ENCODE peak calls at places on chromosomes 11 and 22, in five cellular contexts. P, W, S, E and Q are unnamed samples.

GRCh38 chr11:83147895-83148294 is 9.0 kb upstream of the PCF11 start:
- DNase-seq in P (no peak), W (no peak), S (no peak), E (no peak), Q (no peak)

GRCh38 chr11:16321148-16321547 is 35.2 kb downstream of the SOX6 start:
- DNase-seq in P (no peak), W (no peak), S (no peak), E (no peak), Q (no peak)

GRCh38 chr22:23419931-23420330 is 160.2 kb downstream of the IGLL1 start:
- DNase-seq in P (no peak), W (no peak), S (no peak), E (no peak), Q (no peak)

GRCh38 chr11:2911088-2912037 is 17.9 kb downstream of the PHLDA2 start:
- DNase-seq in P (no peak), W (no peak), S (no peak), E (no peak), Q (no peak)

GRCh38 chr11:293852-294661 is 5.1 kb downstream of the PGGHG start:
- DNase-seq in P (no peak), W (no peak), S (peak; percentile 60), E (peak; percentile 43), Q (peak; percentile 50)

GRCh38 chr11:111833524-111833923 is 37.9 kb downstream of the ALG9 start:
- DNase-seq in P (no peak), W (no peak), S (no peak), E (no peak), Q (no peak)

GRCh38 chr11:115284766-115285165 is 219.4 kb downstream of the CADM1 start:
- DNase-seq in P (no peak), W (no peak), S (no peak), E (no peak), Q (no peak)

GRCh38 chr22:41687901-41688364 is 734 bp downstream of the SNU13 start:
- DNase-seq in P (no peak), W (peak; percentile 59), S (no peak), E (no peak), Q (no peak)

GRCh38 chr11:36405585-36406367 is 104.3 kb downstream of the TRAF6 start:
- DNase-seq in P (no peak), W (no peak), S (no peak), E (no peak), Q (no peak)

GRCh38 chr11:12160231-12160630 is 49.8 kb downstream of the MICAL2 start:
- DNase-seq in P (no peak), W (no peak), S (no peak), E (no peak), Q (no peak)

GRCh38 chr11:120205596-120206161 is 5.2 kb upstream of the OAF start:
- DNase-seq in P (no peak), W (no peak), S (no peak), E (no peak), Q (peak; percentile 5)

GRCh38 chr11:37050311-37050710 is 452.3 kb upstream of the RAG2 start:
- DNase-seq in P (no peak), W (no peak), S (no peak), E (no peak), Q (no peak)

GRCh38 chr22:33271390-33272161 is 213.4 kb upstream of the SYN3 start:
- DNase-seq in P (peak; percentile 24), W (no peak), S (peak; percentile 90), E (no peak), Q (peak; percentile 90)
- H3K4me3 ChIP-seq in P (no peak overlapping the region), W (no peak overlapping the region), S (no peak overlapping the region), E (no peak overlapping the region), Q (no peak overlapping the region)

DNA sequence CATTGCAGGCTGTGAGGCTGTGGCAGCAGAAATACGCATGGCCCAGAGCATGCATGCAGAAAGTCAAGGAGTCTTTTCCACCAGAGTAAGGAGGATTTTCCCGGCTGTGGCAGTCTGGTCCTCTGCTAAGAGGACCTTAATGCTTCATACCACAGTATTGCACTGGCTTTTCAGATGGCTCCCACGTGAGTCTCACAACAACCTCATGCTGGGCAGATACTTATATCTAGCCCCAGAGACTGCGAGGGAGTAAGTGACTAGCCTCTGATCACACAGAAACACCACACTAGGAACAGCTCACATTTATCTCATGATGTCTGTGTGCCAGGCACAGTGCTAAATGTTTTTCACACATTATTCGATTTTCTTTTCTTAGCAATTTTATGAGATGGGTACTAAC is 8.0 kb downstream of the CRY2 start:
- DNase-seq in P (no peak), W (no peak), S (no peak), E (no peak), Q (no peak)
- H3K4me1 ChIP-seq in P (peaks cover 35% of the 10 kb centered on the region), W (peaks cover 5% of the 10 kb centered on the region), S (peaks cover 100% of the 10 kb centered on the region), E (peaks cover 9% of the 10 kb centered on the region), Q (peaks cover 40% of the 10 kb centered on the region)

GRCh38 chr11:127643659-127644058 is 643.1 kb upstream of the KIRREL3 start:
- DNase-seq in P (no peak), W (no peak), S (no peak), E (no peak), Q (no peak)
- H3K27ac ChIP-seq in P (no peak overlapping the region), W (no peak overlapping the region), S (no peak overlapping the region), E (no peak overlapping the region), Q (no peak overlapping the region)

GRCh38 chr11:112881461-112881860 is 79.8 kb upstream of the NCAM1 start:
- DNase-seq in P (peak; percentile 71), W (peak; percentile 94), S (peak; percentile 77), E (no peak), Q (peak; percentile 93)
- H3K4me3 ChIP-seq in P (peak overlapping the region; percentile 27), W (peak overlapping the region; percentile 60), S (peak overlapping the region; percentile 49), E (no peak overlapping the region), Q (peak overlapping the region; percentile 23)

GRCh38 chr11:46666982-46667590 is 33.3 kb downstream of the ARHGAP1 start:
- DNase-seq in P (peak; percentile 47), W (no peak), S (peak; percentile 65), E (no peak), Q (peak; percentile 84)

GRCh38 chr11:46669606-46670243 is 30.7 kb downstream of the ARHGAP1 start:
- DNase-seq in P (no peak), W (peak; percentile 54), S (peak; percentile 32), E (peak; percentile 36), Q (no peak)

GRCh38 chr11:46665356-46665755 is 35.1 kb downstream of the ARHGAP1 start:
- DNase-seq in P (no peak), W (no peak), S (peak; percentile 54), E (no peak), Q (peak; percentile 27)

GRCh38 chr11:46666516-46666915 is 33.9 kb downstream of the ARHGAP1 start:
- DNase-seq in P (no peak), W (no peak), S (peak; percentile 62), E (no peak), Q (peak; percentile 66)

GRCh38 chr11:46668480-46669085 is 31.8 kb downstream of the ARHGAP1 start:
- DNase-seq in P (no peak), W (no peak), S (peak; percentile 33), E (no peak), Q (no peak)
- H3K4me1 ChIP-seq in P (peaks cover 3% of the 10 kb centered on the region), W (peaks cover under 1% of the 10 kb centered on the region), S (peaks cover 5% of the 10 kb centered on the region), E (peaks cover 49% of the 10 kb centered on the region), Q (peaks cover 6% of the 10 kb centered on the region)

DNA sequence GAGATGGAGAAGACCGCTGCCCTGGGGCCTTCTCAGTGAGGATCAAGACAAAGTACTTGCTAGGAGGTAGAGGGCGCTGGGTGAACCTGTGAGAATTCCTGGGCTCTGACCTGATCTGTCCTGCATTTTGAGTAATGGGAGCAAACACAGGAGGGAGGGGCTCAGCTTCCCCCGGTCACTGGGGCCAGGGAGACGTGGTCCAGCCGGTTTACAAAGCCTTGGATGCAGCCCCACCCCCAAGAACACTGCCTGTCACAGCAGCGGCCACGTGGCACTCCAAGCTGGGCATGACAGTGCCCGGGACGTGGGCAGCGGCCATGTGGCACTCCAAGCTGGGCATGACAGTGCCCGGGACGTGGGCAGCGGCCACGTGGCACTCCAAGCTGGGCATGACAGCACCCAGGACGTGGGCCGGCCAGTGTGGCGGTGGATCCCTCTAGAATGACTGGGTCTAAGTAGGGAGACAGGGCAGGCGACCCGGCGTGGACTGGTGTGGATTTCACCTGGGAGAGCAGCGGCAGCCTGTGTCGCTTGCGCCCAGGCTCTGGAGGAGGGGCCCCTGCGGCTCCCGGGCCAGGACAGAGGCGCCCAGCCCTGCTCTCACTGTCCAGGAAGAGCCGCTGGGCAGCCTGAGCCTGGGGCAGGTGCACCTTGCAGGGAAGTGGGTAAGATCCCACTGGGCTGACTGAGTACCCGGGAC is 2.5 kb upstream of the TTLL8 start:
- DNase-seq in P (no peak), W (peak; percentile 57), S (no peak), E (no peak), Q (no peak)
- H3K27ac ChIP-seq in P (no peak overlapping the region), W (no peak overlapping the region), S (no peak overlapping the region), E (no peak overlapping the region), Q (no peak overlapping the region)

DNA sequence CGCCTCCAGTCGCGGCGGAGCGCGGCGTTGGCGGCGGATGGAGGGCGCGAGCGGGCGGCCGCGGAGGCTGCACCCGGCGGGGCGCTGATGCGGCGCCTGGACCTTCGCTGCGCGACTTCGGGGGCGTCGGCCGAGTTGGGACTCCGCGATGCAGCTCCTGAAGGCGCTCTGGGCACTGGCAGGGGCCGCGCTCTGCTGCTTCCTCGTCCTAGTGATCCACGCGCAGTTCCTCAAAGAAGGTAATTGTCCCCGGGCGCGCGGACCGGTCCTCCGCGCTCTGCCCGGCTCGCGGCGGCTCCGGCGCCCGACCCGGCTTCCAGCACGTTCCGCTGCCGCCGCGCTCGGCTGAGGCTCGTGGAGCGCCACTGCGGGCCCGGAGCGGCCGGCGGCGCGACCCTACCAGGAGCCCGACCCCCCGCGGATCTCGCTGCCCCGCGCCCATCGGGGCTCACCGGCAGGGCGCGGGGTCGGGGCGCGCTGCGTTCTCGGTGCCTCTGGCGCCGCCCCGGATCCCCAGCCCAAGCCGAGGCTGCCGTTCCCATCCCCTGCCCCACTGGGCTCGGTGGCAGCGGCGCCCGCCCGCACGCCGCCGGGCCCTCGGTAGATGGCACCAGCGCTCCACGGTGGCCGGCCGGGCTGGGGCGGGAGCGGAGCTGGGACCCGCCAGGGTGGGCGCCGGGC is 1251.2 kb downstream of the BRD1 start:
- DNase-seq in P (no peak), W (peak; percentile 54), S (no peak), E (no peak), Q (peak; percentile 31)
- H3K4me3 ChIP-seq in P (peak overlapping the region; percentile 28), W (peak overlapping the region; percentile 16), S (peak overlapping the region; percentile 41), E (no peak overlapping the region), Q (peak overlapping the region; percentile 49)

GRCh38 chr22:20292108-20292507 is 24.0 kb upstream of the RTN4R start:
- DNase-seq in P (no peak), W (no peak), S (no peak), E (no peak), Q (no peak)

GRCh38 chr22:20291604-20292063 is 23.5 kb upstream of the RTN4R start:
- DNase-seq in P (no peak), W (no peak), S (no peak), E (no peak), Q (no peak)

GRCh38 chr22:20290045-20290392 is 21.9 kb upstream of the RTN4R start:
- DNase-seq in P (no peak), W (no peak), S (no peak), E (no peak), Q (no peak)

GRCh38 chr22:20290578-20291248 is 22.6 kb upstream of the RTN4R start:
- DNase-seq in P (no peak), W (no peak), S (no peak), E (no peak), Q (no peak)

GRCh38 chr22:20291249-20291586 is 23.1 kb upstream of the RTN4R start:
- DNase-seq in P (no peak), W (no peak), S (no peak), E (no peak), Q (no peak)
- H3K4me1 ChIP-seq in P (no peaks in the 10 kb centered on the region), W (no peaks in the 10 kb centered on the region), S (no peaks in the 10 kb centered on the region), E (no peaks in the 10 kb centered on the region), Q (no peaks in the 10 kb centered on the region)